ENCODE peak calls at places on chromosomes 12 and 14, in ten cellular contexts. D is NCI-H1436; N is NCI-H460; I is GM12891; W is kidney glomerular epithelial cell; H is SK-N-SH; Z is progenitor cell of endocrine pancreas; K is osteoblast; B is lower leg skin; L is stimulated activated CD4-positive, alpha-beta T cell treated with anti-CD3 and anti-CD28 coated beads, Interleukin-1b, Interleukin-23, amount 100 ng/mL, for 48 hours. S is an unnamed sample.

GRCh38 chr14:65287264-65288131 is 125.0 kb upstream of the FUT8 start:
- DNase-seq in I (peak; percentile 53), Z (no peak), D (no peak), H (no peak), K (no peak), W (no peak), B (no peak), L (peak; percentile 65), N (no peak), S (no peak)

GRCh38 chr12:2294651-2295475 is 242.1 kb downstream of the CACNA1C start:
- DNase-seq in W (peak; percentile 20), Z (no peak), L (no peak), B (peak; percentile 64), N (no peak), D (no peak), K (peak; percentile 69), I (no peak), H (no peak), S (no peak)

GRCh38 chr14:49641697-49642129 is 6.7 kb upstream of the DNAAF2 start:
- DNase-seq in B (no peak), Z (no peak), H (no peak), K (no peak), L (no peak), N (no peak), D (no peak), I (no peak), W (peak; percentile 17), S (no peak)

GRCh38 chr12:100221523-100221922 is 20.9 kb downstream of the ACTR6 start:
- DNase-seq in D (no peak), Z (no peak), N (no peak), L (no peak), H (no peak), W (no peak), B (no peak), I (no peak), K (no peak), S (no peak)

GRCh38 chr14:91911474-91912032 is 35.9 kb downstream of the FBLN5 start:
- DNase-seq in K (peak; percentile 87), B (no peak), H (peak; percentile 42), W (peak; percentile 33), L (peak; percentile 45), I (peak; percentile 40), D (no peak), N (peak; percentile 50), Z (no peak), S (no peak)

GRCh38 chr14:33065634-33066033 is 127.0 kb downstream of the NPAS3 start:
- DNase-seq in Z (no peak), L (no peak), I (no peak), B (no peak), D (no peak), N (no peak), K (no peak), W (no peak), H (no peak), S (no peak)

GRCh38 chr12:6854036-6854435 is 2.1 kb downstream of the USP5 start:
- DNase-seq in B (no peak), W (no peak), D (no peak), N (no peak), L (no peak), I (no peak), Z (no peak), K (peak; percentile 34), H (no peak), S (no peak)

GRCh38 chr14:34420547-34421150 is 41.4 kb downstream of the SPTSSA start:
- DNase-seq in I (no peak), D (no peak), N (no peak), K (no peak), Z (no peak), B (no peak), W (no peak), H (no peak), L (no peak), S (no peak)

GRCh38 chr12:119704065-119704747 is 36.3 kb downstream of the PRKAB1 start:
- DNase-seq in B (no peak), K (peak; percentile 64), Z (no peak), W (no peak), L (no peak), H (no peak), D (no peak), I (no peak), N (no peak), S (no peak)